ENCODE peak calls at places on chromosomes 2 and 18, in six cellular contexts. C is germinal center, N is EH, W is anterior cingulate cortex, B is AG08395, J is NCI-H82. G is an unnamed sample.

GRCh38 chr2:188628989-188629889 is 337.6 kb downstream of the GULP1 start:
- DNase-seq in J (peak), W (no peak), B (peak), C (no peak), N (peak), G (no peak)

GRCh38 chr2:231711677-231712461 is 3.5 kb downstream of the PTMA start:
- DNase-seq in W (no peak), N (no peak), J (no peak), C (no peak), B (no peak), G (no peak)

GRCh38 chr2:43482974-43483373 is 112.9 kb downstream of the THADA start:
- DNase-seq in J (no peak), B (no peak), C (no peak), N (no peak), W (no peak), G (no peak)

GRCh38 chr2:45470531-45470930 is 140.5 kb downstream of the SRBD1 start:
- DNase-seq in W (no peak), N (peak), J (no peak), C (no peak), B (no peak), G (no peak)

GRCh38 chr2:102591646-102592045 is 27.7 kb upstream of the SLC9A2 start:
- DNase-seq in B (no peak), N (no peak), C (no peak), J (no peak), W (no peak), G (no peak)

GRCh38 chr18:4096501-4096900 is 358.6 kb downstream of the DLGAP1 start:
- DNase-seq in J (no peak), N (no peak), C (no peak), W (no peak), B (peak), G (no peak)

GRCh38 chr2:37886745-37887144 is 38.3 kb upstream of the RMDN2 start:
- DNase-seq in J (no peak), C (no peak), W (no peak), N (peak), B (peak), G (no peak)

GRCh38 chr2:199663157-199663556 is 187.8 kb downstream of the FTCDNL1 start:
- DNase-seq in J (no peak), C (no peak), B (no peak), N (no peak), W (no peak), G (peak)